ENCODE peak calls at places on chromosomes 3 and 15, in eight cellular contexts. Y is stimulated activated CD4-positive, alpha-beta T cell treated with anti-CD3 and anti-CD28 coated beads, Interleukin-4, amount 100 ng/mL, for 24 hours; X is activated CD8-positive, alpha-beta memory T cell treated with anti-CD3 and anti-CD28 coated beads for 48 hours; M is spleen; K is Right ventricle myocardium inferior; G is endothelial cell; D is activated CD4-positive, alpha-beta T cell treated with anti-CD3 and anti-CD28 coated beads for 36 hours; U is Caco-2. E is an unnamed sample.

GRCh38 chr3:113002676-113003075 is 11.9 kb downstream of the GTPBP8 start:
- DNase-seq in X (no peak), D (peak), G (no peak), U (no peak), M (no peak), K (no peak), Y (peak), E (peak)

GRCh38 chr3:120495809-120496208 is 45.0 kb upstream of the FSTL1 start:
- DNase-seq in X (no peak), M (no peak), G (no peak), U (no peak), K (no peak), Y (no peak), D (no peak), E (no peak)

GRCh38 chr3:58230876-58231552 is 6.6 kb upstream of the ABHD6 start:
- DNase-seq in U (no peak), X (no peak), M (no peak), Y (no peak), K (no peak), D (no peak), G (no peak), E (no peak)

GRCh38 chr15:83207622-83208356 is at the start of gene HDGFL3:
- DNase-seq in M (peak), X (peak), K (peak), D (peak), U (peak), Y (no peak), G (peak), E (peak)

GRCh38 chr3:71304684-71305083 is 278.8 kb downstream of the FOXP1 start:
- DNase-seq in U (peak), X (no peak), Y (peak), G (no peak), K (no peak), D (peak), M (no peak), E (no peak)

GRCh38 chr3:55549172-55549571 is 62.1 kb upstream of the WNT5A start:
- DNase-seq in X (no peak), U (peak), Y (no peak), D (no peak), K (no peak), M (no peak), G (no peak), E (no peak)

GRCh38 chr15:44584162-44584749 is 47.3 kb downstream of the EIF3J start:
- DNase-seq in Y (peak), X (no peak), G (peak), K (no peak), M (peak), D (peak), U (peak), E (peak)

GRCh38 chr3:133841196-133841595 is 35.6 kb downstream of the SRPRB start:
- DNase-seq in U (no peak), K (no peak), X (no peak), Y (no peak), G (no peak), M (no peak), D (no peak), E (no peak)

GRCh38 chr15:57377478-57377847 is 1.2 kb downstream of the CGNL1 start:
- DNase-seq in K (no peak), Y (no peak), D (no peak), M (no peak), U (peak), G (no peak), X (no peak), E (no peak)

GRCh38 chr3:157585386-157585785 is 82.2 kb upstream of the VEPH1 start:
- DNase-seq in X (no peak), G (no peak), D (no peak), M (no peak), Y (no peak), K (no peak), U (no peak), E (no peak)

GRCh38 chr3:37907906-37908305 is 46.2 kb downstream of the CTDSPL start:
- DNase-seq in M (no peak), G (no peak), D (peak), K (no peak), Y (no peak), X (no peak), U (no peak), E (no peak)

GRCh38 chr3:134794323-134794722 is 737 bp upstream of the EPHB1 start:
- DNase-seq in X (no peak), D (no peak), G (no peak), M (no peak), K (no peak), U (no peak), Y (no peak), E (no peak)

GRCh38 chr3:37849146-37849545 is 12.5 kb upstream of the CTDSPL start:
- DNase-seq in U (no peak), K (no peak), G (no peak), Y (no peak), D (no peak), X (no peak), M (no peak), E (no peak)

GRCh38 chr15:100900136-100900894 is 18.8 kb upstream of the LRRK1 start:
- DNase-seq in G (no peak), M (no peak), D (no peak), X (no peak), Y (no peak), K (no peak), U (no peak), E (no peak)

GRCh38 chr3:133881987-133882825 is 13.5 kb downstream of the RAB6B start:
- DNase-seq in K (no peak), U (peak), G (no peak), Y (no peak), X (no peak), D (no peak), M (no peak), E (no peak)

GRCh38 chr3:64341355-64341754 is 116.1 kb upstream of the PRICKLE2 start:
- DNase-seq in M (no peak), Y (no peak), X (no peak), K (no peak), G (no peak), D (no peak), U (no peak), E (no peak)

GRCh38 chr15:45333550-45333949 is 44.8 kb downstream of the GATM start:
- DNase-seq in Y (no peak), D (no peak), X (no peak), M (no peak), K (peak), G (no peak), U (no peak), E (no peak)

GRCh38 chr3:32405155-32405554 is 13.5 kb downstream of the CMTM7 start:
- DNase-seq in Y (no peak), G (no peak), M (no peak), K (no peak), X (no peak), D (no peak), U (no peak), E (no peak)

GRCh38 chr3:52742418-52743041 is 28.2 kb downstream of the NEK4 start:
- DNase-seq in X (no peak), D (no peak), U (peak), M (no peak), G (no peak), Y (no peak), K (no peak), E (no peak)

GRCh38 chr3:5122741-5123706 is 932 bp downstream of the ARL8B start:
- DNase-seq in G (no peak), Y (peak), M (no peak), K (no peak), U (peak), X (no peak), D (peak), E (peak)

GRCh38 chr3:72120039-72120438 is 335.1 kb upstream of the PROK2 start:
- DNase-seq in K (no peak), U (no peak), M (no peak), D (no peak), G (no peak), Y (no peak), X (no peak), E (no peak)

GRCh38 chr3:45513041-45513440 is 81.5 kb upstream of the LIMD1 start:
- DNase-seq in G (no peak), Y (no peak), K (no peak), U (no peak), X (no peak), D (no peak), M (no peak), E (no peak)

GRCh38 chr3:193743702-193744047 is 150.7 kb downstream of the OPA1 start:
- DNase-seq in M (no peak), D (peak), K (no peak), Y (no peak), G (no peak), U (no peak), X (no peak), E (no peak)

GRCh38 chr3:47002490-47003410 is 23.3 kb downstream of the NBEAL2 start:
- DNase-seq in D (peak), M (peak), U (no peak), G (no peak), K (peak), Y (no peak), X (no peak), E (peak)

GRCh38 chr3:191303596-191303995 is 25.6 kb upstream of the CCDC50 start:
- DNase-seq in X (no peak), G (no peak), K (no peak), U (no peak), Y (no peak), M (no peak), D (no peak), E (no peak)

GRCh38 chr15:28725556-28725955 is 13.3 kb upstream of the GOLGA8M start:
- DNase-seq in X (no peak), M (no peak), D (no peak), G (no peak), K (no peak), U (no peak), Y (no peak), E (no peak)

GRCh38 chr15:89130194-89130593 is 41.9 kb downstream of the ABHD2 start:
- DNase-seq in G (no peak), D (no peak), M (no peak), Y (no peak), K (no peak), X (no peak), U (no peak), E (no peak)

GRCh38 chr3:129276385-129276784 is 2.3 kb upstream of the HMCES start:
- DNase-seq in K (no peak), G (no peak), Y (no peak), U (no peak), M (peak), D (peak), X (no peak), E (no peak)

GRCh38 chr15:45635191-45635638 is 386 bp downstream of the SQOR start:
- DNase-seq in K (peak), Y (peak), G (peak), M (peak), X (peak), U (peak), D (peak), E (peak)

GRCh38 chr3:130709671-130710070 is 37.0 kb downstream of the PIK3R4 start:
- DNase-seq in Y (no peak), M (no peak), G (no peak), D (no peak), U (no peak), X (no peak), K (no peak), E (no peak)

GRCh38 chr15:82966671-82967071 is 14.2 kb upstream of the HOMER2 start:
- DNase-seq in X (no peak), U (no peak), M (no peak), K (no peak), Y (no peak), G (no peak), D (peak), E (no peak)

GRCh38 chr3:126267169-126267975 is 87.0 kb upstream of the ALDH1L1 start:
- DNase-seq in X (no peak), G (peak), M (no peak), U (peak), D (no peak), Y (no peak), K (peak), E (no peak)

GRCh38 chr3:32873491-32874130 is 55.8 kb downstream of the TRIM71 start:
- DNase-seq in U (no peak), G (no peak), Y (no peak), X (no peak), M (no peak), K (no peak), D (no peak), E (no peak)

GRCh38 chr3:81650187-81650586 is 111.3 kb downstream of the GBE1 start:
- DNase-seq in D (no peak), X (no peak), G (no peak), K (no peak), U (no peak), M (no peak), Y (no peak), E (no peak)

GRCh38 chr15:44710236-44711088 is 661 bp downstream of the PATL2 start:
- DNase-seq in K (no peak), M (peak), D (peak), X (no peak), U (no peak), G (no peak), Y (no peak), E (no peak)